ENCODE peak calls at places on chromosomes 16 and 17, in nine cellular contexts. R is gastrocnemius medialis, U is mesothelial cell of epicardium, K is T-helper 2 cell, J is upper lobe of right lung, B is NCI-H1105 treated with DMSO at 0.1 percent for 48 hours, T is RPMI7951, S is progenitor cell of endocrine pancreas, E is dorsolateral prefrontal cortex. M is an unnamed sample.

GRCh38 chr16:86634290-86634689 is 55.9 kb downstream of the FOXL1 start:
- DNase-seq in R (no peak), U (no peak), K (no peak), J (no peak), B (no peak), T (peak; percentile 69), S (no peak), E (no peak), M (no peak)

GRCh38 chr17:82236142-82236971 is 7.5 kb downstream of the SLC16A3 start:
- DNase-seq in R (peak; percentile 80), U (no peak), K (peak; percentile 48), J (peak; percentile 85), B (peak; percentile 62), T (no peak), S (peak; percentile 59), E (peak; percentile 66), M (no peak)

GRCh38 chr17:39739885-39740356 is 2.2 kb downstream of the GRB7 start:
- DNase-seq in R (no peak), U (no peak), K (no peak), J (no peak), B (peak; percentile 37), T (no peak), S (no peak), E (no peak), M (no peak)

GRCh38 chr16:85173981-85174751 is 61.9 kb upstream of the CIBAR2 start:
- DNase-seq in R (no peak), U (no peak), K (no peak), J (no peak), B (peak; percentile 33), T (peak; percentile 80), S (no peak), E (no peak), M (no peak)

GRCh38 chr17:74116087-74116717 is 87.3 kb upstream of the RPL38 start:
- DNase-seq in R (no peak), U (no peak), K (no peak), J (peak; percentile 54), B (no peak), T (no peak), S (no peak), E (no peak), M (no peak)

GRCh38 chr16:55401036-55401435 is 77.0 kb downstream of the IRX6 start:
- DNase-seq in R (no peak), U (no peak), K (no peak), J (no peak), B (peak; percentile 21), T (no peak), S (no peak), E (no peak), M (no peak)

GRCh38 chr16:1740781-1741490 is 30.4 kb downstream of the NME3 start:
- DNase-seq in R (no peak), U (no peak), K (no peak), J (no peak), B (no peak), T (no peak), S (no peak), E (no peak), M (no peak)

GRCh38 chr16:57807968-57808528 is 5.8 kb upstream of the KIFC3 start:
- DNase-seq in R (peak; percentile 65), U (peak; percentile 74), K (peak; percentile 25), J (peak; percentile 91), B (peak; percentile 8), T (peak; percentile 79), S (peak; percentile 27), E (peak; percentile 50), M (no peak)

GRCh38 chr17:4950757-4951204 is at the start of gene ENO3:
- DNase-seq in R (no peak), U (no peak), K (no peak), J (no peak), B (peak; percentile 71), T (no peak), S (no peak), E (no peak), M (no peak)

GRCh38 chr16:57540387-57540786 is 2.1 kb upstream of the ADGRG5 start:
- DNase-seq in R (no peak), U (no peak), K (no peak), J (peak; percentile 37), B (no peak), T (no peak), S (no peak), E (no peak), M (peak; percentile 49)

GRCh38 chr17:73189417-73190099 is 3.3 kb upstream of the COG1 start:
- DNase-seq in R (no peak), U (no peak), K (no peak), J (no peak), B (peak; percentile 24), T (peak; percentile 47), S (no peak), E (no peak), M (no peak)

GRCh38 chr17:79829004-79829403 is 10.2 kb downstream of the CBX4 start:
- DNase-seq in R (no peak), U (no peak), K (no peak), J (no peak), B (no peak), T (no peak), S (no peak), E (no peak), M (no peak)

GRCh38 chr16:55364811-55365210 is 40.8 kb downstream of the IRX6 start:
- DNase-seq in R (no peak), U (no peak), K (no peak), J (no peak), B (no peak), T (no peak), S (no peak), E (no peak), M (no peak)

GRCh38 chr17:302300-302698 is 50.3 kb downstream of the RPH3AL start:
- DNase-seq in R (no peak), U (no peak), K (no peak), J (no peak), B (no peak), T (no peak), S (no peak), E (no peak), M (no peak)

GRCh38 chr16:70777973-70778406 is 23.0 kb downstream of the VAC14 start:
- DNase-seq in R (no peak), U (no peak), K (no peak), J (peak; percentile 12), B (no peak), T (no peak), S (no peak), E (no peak), M (no peak)

GRCh38 chr17:62819511-62820221 is 11.6 kb upstream of the MARCHF10 start:
- DNase-seq in R (no peak), U (peak; percentile 46), K (no peak), J (peak; percentile 84), B (no peak), T (peak; percentile 95), S (peak; percentile 18), E (no peak), M (peak; percentile 85)

GRCh38 chr17:38687291-38687690 is 12.5 kb upstream of the EPOP start:
- DNase-seq in R (no peak), U (no peak), K (no peak), J (no peak), B (no peak), T (no peak), S (no peak), E (no peak), M (no peak)

GRCh38 chr16:19980866-19981265 is 92.8 kb downstream of the GPR139 start:
- DNase-seq in R (no peak), U (no peak), K (no peak), J (no peak), B (no peak), T (peak; percentile 11), S (no peak), E (no peak), M (no peak)

M was measured in osteocyte.